ENCODE peak calls at places on chromosomes 5 and 9, in six cellular contexts. One of them, this sample, is unnamed.

GRCh38 chr5:134019636-134020035 is 14.9 kb upstream of the VDAC1 start:
- DNase-seq in CD8-positive, alpha-beta T cell: no peak
- DNase-seq in adrenal gland: no peak
- DNase-seq in left ventricle myocardium inferior: no peak
- DNase-seq in cardiac fibroblast: no peak
- DNase-seq in GM06990: no peak
- DNase-seq in this sample: no peak

GRCh38 chr5:28862860-28863196 is 1824.4 kb upstream of the CDH9 start:
- DNase-seq in left ventricle myocardium inferior: no peak
- DNase-seq in CD8-positive, alpha-beta T cell: no peak
- DNase-seq in cardiac fibroblast: no peak
- DNase-seq in GM06990: no peak
- DNase-seq in adrenal gland: no peak
- DNase-seq in this sample: no peak

GRCh38 chr9:32431196-32431595 is 46.8 kb downstream of the ACO1 start:
- DNase-seq in GM06990: no peak
- DNase-seq in CD8-positive, alpha-beta T cell: no peak
- DNase-seq in left ventricle myocardium inferior: no peak
- DNase-seq in adrenal gland: no peak
- DNase-seq in cardiac fibroblast: peak; percentile 62
- DNase-seq in this sample: peak; percentile 60

GRCh38 chr5:107915413-107915812 is 244.7 kb upstream of the EFNA5 start:
- DNase-seq in adrenal gland: no peak
- DNase-seq in GM06990: no peak
- DNase-seq in left ventricle myocardium inferior: no peak
- DNase-seq in CD8-positive, alpha-beta T cell: no peak
- DNase-seq in cardiac fibroblast: peak; percentile 29
- DNase-seq in this sample: peak; percentile 46

GRCh38 chr5:97004423-97005060 is 68.7 kb downstream of the LNPEP start:
- DNase-seq in CD8-positive, alpha-beta T cell: no peak
- DNase-seq in GM06990: no peak
- DNase-seq in left ventricle myocardium inferior: no peak
- DNase-seq in adrenal gland: no peak
- DNase-seq in cardiac fibroblast: no peak
- DNase-seq in this sample: no peak

GRCh38 chr5:172771439-172772111 is 580 bp upstream of the DUSP1 start:
- DNase-seq in GM06990: no peak
- DNase-seq in cardiac fibroblast: peak; percentile 74
- DNase-seq in CD8-positive, alpha-beta T cell: no peak
- DNase-seq in adrenal gland: no peak
- DNase-seq in left ventricle myocardium inferior: no peak
- DNase-seq in this sample: peak; percentile 79

GRCh38 chr5:82628364-82628910 is 350.3 kb upstream of the RPS23 start:
- DNase-seq in CD8-positive, alpha-beta T cell: no peak
- DNase-seq in cardiac fibroblast: peak; percentile 48
- DNase-seq in GM06990: no peak
- DNase-seq in left ventricle myocardium inferior: no peak
- DNase-seq in adrenal gland: no peak
- DNase-seq in this sample: peak; percentile 60

GRCh38 chr5:109690456-109691247 is 925 bp downstream of the MAN2A1 start:
- DNase-seq in cardiac fibroblast: peak; percentile 89
- DNase-seq in GM06990: peak; percentile 51
- DNase-seq in left ventricle myocardium inferior: peak; percentile 76
- DNase-seq in adrenal gland: peak; percentile 84
- DNase-seq in CD8-positive, alpha-beta T cell: peak; percentile 71
- DNase-seq in this sample: peak; percentile 94

GRCh38 chr5:128538249-128539037 is 398 bp upstream of the FBN2 start:
- DNase-seq in cardiac fibroblast: peak; percentile 73
- DNase-seq in adrenal gland: peak; percentile 90
- DNase-seq in CD8-positive, alpha-beta T cell: no peak
- DNase-seq in GM06990: peak; percentile 3
- DNase-seq in left ventricle myocardium inferior: peak; percentile 80
- DNase-seq in this sample: peak; percentile 88

GRCh38 chr9:86241216-86241615 is 18.2 kb downstream of the C9orf153 start:
- DNase-seq in CD8-positive, alpha-beta T cell: no peak
- DNase-seq in GM06990: peak; percentile 30
- DNase-seq in left ventricle myocardium inferior: no peak
- DNase-seq in cardiac fibroblast: no peak
- DNase-seq in adrenal gland: no peak
- DNase-seq in this sample: peak; percentile 47

GRCh38 chr9:26755476-26755875 is 137.1 kb downstream of the CAAP1 start:
- DNase-seq in cardiac fibroblast: no peak
- DNase-seq in left ventricle myocardium inferior: no peak
- DNase-seq in adrenal gland: no peak
- DNase-seq in CD8-positive, alpha-beta T cell: no peak
- DNase-seq in GM06990: no peak
- DNase-seq in this sample: no peak

GRCh38 chr9:126773004-126773607 is 31.7 kb upstream of the ZBTB43 start:
- DNase-seq in left ventricle myocardium inferior: no peak
- DNase-seq in adrenal gland: no peak
- DNase-seq in GM06990: no peak
- DNase-seq in CD8-positive, alpha-beta T cell: no peak
- DNase-seq in cardiac fibroblast: peak; percentile 48
- DNase-seq in this sample: peak; percentile 59

GRCh38 chr9:88571417-88571816 is 36.4 kb downstream of the NXNL2 start:
- DNase-seq in cardiac fibroblast: no peak
- DNase-seq in adrenal gland: no peak
- DNase-seq in CD8-positive, alpha-beta T cell: no peak
- DNase-seq in GM06990: no peak
- DNase-seq in left ventricle myocardium inferior: no peak
- DNase-seq in this sample: no peak

GRCh38 chr5:150175536-150175935 is 9.0 kb downstream of the CDX1 start:
- DNase-seq in adrenal gland: no peak
- DNase-seq in cardiac fibroblast: peak; percentile 56
- DNase-seq in CD8-positive, alpha-beta T cell: no peak
- DNase-seq in GM06990: no peak
- DNase-seq in left ventricle myocardium inferior: no peak
- DNase-seq in this sample: peak; percentile 57

GRCh38 chr5:96729156-96729555 is 67.0 kb downstream of the CAST start:
- DNase-seq in CD8-positive, alpha-beta T cell: no peak
- DNase-seq in left ventricle myocardium inferior: no peak
- DNase-seq in cardiac fibroblast: no peak
- DNase-seq in GM06990: no peak
- DNase-seq in adrenal gland: no peak
- DNase-seq in this sample: no peak

GRCh38 chr5:144189800-144190429 is 19.2 kb downstream of the KCTD16 start:
- DNase-seq in CD8-positive, alpha-beta T cell: peak; percentile 75
- DNase-seq in adrenal gland: peak; percentile 29
- DNase-seq in cardiac fibroblast: peak; percentile 95
- DNase-seq in left ventricle myocardium inferior: no peak
- DNase-seq in GM06990: no peak
- DNase-seq in this sample: peak; percentile 88

GRCh38 chr9:89177401-89178161 is 1.0 kb downstream of the SHC3 start:
- DNase-seq in left ventricle myocardium inferior: no peak
- DNase-seq in cardiac fibroblast: peak; percentile 39
- DNase-seq in CD8-positive, alpha-beta T cell: peak; percentile 42
- DNase-seq in adrenal gland: peak; percentile 52
- DNase-seq in GM06990: no peak
- DNase-seq in this sample: peak; percentile 26

GRCh38 chr5:28165116-28165515 is 1126.7 kb upstream of the CDH9 start:
- DNase-seq in GM06990: no peak
- DNase-seq in cardiac fibroblast: no peak
- DNase-seq in adrenal gland: no peak
- DNase-seq in CD8-positive, alpha-beta T cell: no peak
- DNase-seq in left ventricle myocardium inferior: no peak
- DNase-seq in this sample: peak; percentile 82

GRCh38 chr5:112706446-112707016 is 31.2 kb upstream of the APC start:
- DNase-seq in left ventricle myocardium inferior: no peak
- DNase-seq in cardiac fibroblast: no peak
- DNase-seq in GM06990: no peak
- DNase-seq in CD8-positive, alpha-beta T cell: no peak
- DNase-seq in adrenal gland: no peak
- DNase-seq in this sample: no peak
- H3K4me3 ChIP-seq in left ventricle myocardium inferior: peak overlapping the region; percentile 96
- H3K4me3 ChIP-seq in cardiac fibroblast: no peak overlapping the region
- H3K4me3 ChIP-seq in GM06990: no peak overlapping the region
- H3K4me3 ChIP-seq in CD8-positive, alpha-beta T cell: peak overlapping the region; percentile 83
- H3K4me3 ChIP-seq in adrenal gland: no peak overlapping the region
- H3K4me3 ChIP-seq in this sample: no peak overlapping the region

GRCh38 chr9:34502471-34503335 is 20.1 kb downstream of the ENHO start:
- DNase-seq in adrenal gland: no peak
- DNase-seq in cardiac fibroblast: no peak
- DNase-seq in left ventricle myocardium inferior: no peak
- DNase-seq in CD8-positive, alpha-beta T cell: no peak
- DNase-seq in GM06990: no peak
- DNase-seq in this sample: no peak

GRCh38 chr9:34503406-34503805 is 19.4 kb downstream of the ENHO start:
- DNase-seq in left ventricle myocardium inferior: no peak
- DNase-seq in adrenal gland: no peak
- DNase-seq in cardiac fibroblast: no peak
- DNase-seq in CD8-positive, alpha-beta T cell: no peak
- DNase-seq in GM06990: no peak
- DNase-seq in this sample: no peak

GRCh38 chr9:34501372-34501771 is 21.4 kb downstream of the ENHO start:
- DNase-seq in adrenal gland: no peak
- DNase-seq in left ventricle myocardium inferior: no peak
- DNase-seq in GM06990: no peak
- DNase-seq in CD8-positive, alpha-beta T cell: no peak
- DNase-seq in cardiac fibroblast: no peak
- DNase-seq in this sample: no peak

GRCh38 chr9:34500623-34501267 is 22.0 kb downstream of the ENHO start:
- DNase-seq in cardiac fibroblast: peak; percentile 57
- DNase-seq in adrenal gland: peak; percentile 75
- DNase-seq in GM06990: no peak
- DNase-seq in CD8-positive, alpha-beta T cell: peak; percentile 84
- DNase-seq in left ventricle myocardium inferior: peak; percentile 48
- DNase-seq in this sample: peak; percentile 47

DNA sequence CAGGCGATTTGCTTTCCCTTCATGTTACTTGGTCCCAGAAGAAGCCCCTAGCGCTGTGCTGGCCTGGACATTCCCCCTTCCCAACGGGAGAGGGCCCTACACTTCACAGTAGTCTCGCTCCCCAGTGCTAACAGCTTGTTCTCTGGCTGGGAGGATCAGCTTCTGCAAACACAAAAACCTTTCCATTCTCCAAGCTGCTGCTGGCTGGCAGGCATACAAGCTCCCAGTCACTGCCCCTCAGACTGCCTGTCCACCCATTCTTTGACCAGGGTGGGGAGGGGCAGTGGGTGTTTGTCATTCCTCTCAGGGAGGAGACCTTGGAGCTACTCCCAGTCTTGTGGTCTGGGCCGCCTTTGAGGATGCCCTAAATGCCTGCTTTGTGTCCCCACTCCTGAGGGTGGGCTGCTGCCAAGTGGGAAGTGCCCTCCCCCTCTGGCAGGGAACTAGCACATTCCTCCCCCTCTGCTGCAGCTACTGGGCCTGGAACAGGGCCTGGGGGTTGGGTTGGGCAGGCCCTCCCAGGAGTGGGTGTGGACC is 20.8 kb downstream of the ENHO start:
- DNase-seq in GM06990: no peak
- DNase-seq in left ventricle myocardium inferior: peak; percentile 55
- DNase-seq in adrenal gland: no peak
- DNase-seq in CD8-positive, alpha-beta T cell: no peak
- DNase-seq in cardiac fibroblast: peak; percentile 31
- DNase-seq in this sample: peak; percentile 62
- TF ChIP-seq CTCF in GM06990: no peak
- TF ChIP-seq CTCF in left ventricle myocardium inferior: peak; percentile 46
- TF ChIP-seq CTCF in adrenal gland: no peak
- TF ChIP-seq CTCF in CD8-positive, alpha-beta T cell: no peak
- TF ChIP-seq CTCF in cardiac fibroblast: peak; percentile 27
- TF ChIP-seq CTCF in this sample: peak; percentile 62

GRCh38 chr5:53545744-53546143 is 14.7 kb upstream of the NDUFS4 start:
- DNase-seq in cardiac fibroblast: no peak
- DNase-seq in CD8-positive, alpha-beta T cell: no peak
- DNase-seq in left ventricle myocardium inferior: no peak
- DNase-seq in adrenal gland: no peak
- DNase-seq in GM06990: no peak
- DNase-seq in this sample: no peak
- H3K4me3 ChIP-seq in cardiac fibroblast: no peak overlapping the region
- H3K4me3 ChIP-seq in CD8-positive, alpha-beta T cell: no peak overlapping the region
- H3K4me3 ChIP-seq in left ventricle myocardium inferior: no peak overlapping the region
- H3K4me3 ChIP-seq in adrenal gland: no peak overlapping the region
- H3K4me3 ChIP-seq in GM06990: no peak overlapping the region
- H3K4me3 ChIP-seq in this sample: no peak overlapping the region

DNA sequence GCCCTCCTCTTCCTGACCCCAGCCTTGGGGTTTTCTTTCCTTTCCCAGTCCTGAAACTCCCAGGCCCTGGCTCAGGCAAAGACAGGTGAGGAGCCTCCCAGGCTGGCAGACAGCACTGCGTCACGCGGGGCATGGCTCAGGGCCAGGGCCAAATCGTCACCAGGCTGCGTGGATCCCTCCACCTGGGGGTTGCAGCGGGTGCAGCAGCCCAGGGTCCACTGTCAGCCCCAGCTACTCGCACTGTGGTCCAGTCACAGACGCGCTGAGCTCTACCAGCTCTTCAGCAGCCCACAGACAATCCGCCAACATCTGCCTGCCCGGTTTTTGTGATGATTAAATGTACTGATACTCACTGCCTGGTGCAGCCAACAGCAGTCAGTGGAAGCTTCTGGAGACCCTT is 12.1 kb downstream of the FAM78A start:
- DNase-seq in GM06990: no peak
- DNase-seq in CD8-positive, alpha-beta T cell: peak; percentile 66
- DNase-seq in adrenal gland: no peak
- DNase-seq in left ventricle myocardium inferior: no peak
- DNase-seq in cardiac fibroblast: no peak
- DNase-seq in this sample: no peak
- TF ChIP-seq CTCF in GM06990: no peak
- TF ChIP-seq CTCF in CD8-positive, alpha-beta T cell: peak; percentile 20
- TF ChIP-seq CTCF in adrenal gland: no peak
- TF ChIP-seq CTCF in left ventricle myocardium inferior: no peak
- TF ChIP-seq CTCF in cardiac fibroblast: no peak
- TF ChIP-seq CTCF in this sample: no peak

GRCh38 chr9:34458013-34458966 is at the start of the genes DNAI1 and FAM219A:
- DNase-seq in cardiac fibroblast: peak; percentile 98
- DNase-seq in CD8-positive, alpha-beta T cell: peak; percentile 99
- DNase-seq in left ventricle myocardium inferior: peak; percentile 98
- DNase-seq in adrenal gland: peak; percentile 99
- DNase-seq in GM06990: peak; percentile 95
- DNase-seq in this sample: peak; percentile 99

GRCh38 chr9:34458967-34459355 is 356 bp downstream of the DNAI1 start:
- DNase-seq in left ventricle myocardium inferior: no peak
- DNase-seq in adrenal gland: no peak
- DNase-seq in GM06990: no peak
- DNase-seq in cardiac fibroblast: no peak
- DNase-seq in CD8-positive, alpha-beta T cell: no peak
- DNase-seq in this sample: no peak

GRCh38 chr9:34456746-34457145 is 1.6 kb downstream of the FAM219A start:
- DNase-seq in CD8-positive, alpha-beta T cell: no peak
- DNase-seq in adrenal gland: no peak
- DNase-seq in GM06990: no peak
- DNase-seq in left ventricle myocardium inferior: no peak
- DNase-seq in cardiac fibroblast: no peak
- DNase-seq in this sample: no peak

GRCh38 chr9:34459356-34459755 is 751 bp downstream of the DNAI1 start:
- DNase-seq in adrenal gland: no peak
- DNase-seq in left ventricle myocardium inferior: no peak
- DNase-seq in cardiac fibroblast: no peak
- DNase-seq in GM06990: no peak
- DNase-seq in CD8-positive, alpha-beta T cell: no peak
- DNase-seq in this sample: no peak

GRCh38 chr9:34457266-34458012 is 931 bp downstream of the FAM219A start:
- DNase-seq in GM06990: peak; percentile 9
- DNase-seq in cardiac fibroblast: peak; percentile 76
- DNase-seq in adrenal gland: peak; percentile 75
- DNase-seq in left ventricle myocardium inferior: peak; percentile 84
- DNase-seq in CD8-positive, alpha-beta T cell: no peak
- DNase-seq in this sample: peak; percentile 57
- H3K4me3 ChIP-seq in GM06990: peak overlapping the region; percentile 62
- H3K4me3 ChIP-seq in cardiac fibroblast: peak overlapping the region; percentile 94
- H3K4me3 ChIP-seq in adrenal gland: peak overlapping the region; percentile 45
- H3K4me3 ChIP-seq in left ventricle myocardium inferior: peak overlapping the region; percentile 98
- H3K4me3 ChIP-seq in CD8-positive, alpha-beta T cell: peak overlapping the region; percentile 67
- H3K4me3 ChIP-seq in this sample: peak overlapping the region; percentile 76

GRCh38 chr5:52119768-52120167 is 667.9 kb upstream of the ITGA1 start:
- DNase-seq in left ventricle myocardium inferior: no peak
- DNase-seq in adrenal gland: no peak
- DNase-seq in CD8-positive, alpha-beta T cell: no peak
- DNase-seq in GM06990: no peak
- DNase-seq in cardiac fibroblast: no peak
- DNase-seq in this sample: no peak
- TF ChIP-seq CTCF in left ventricle myocardium inferior: no peak
- TF ChIP-seq CTCF in adrenal gland: no peak
- TF ChIP-seq CTCF in CD8-positive, alpha-beta T cell: no peak
- TF ChIP-seq CTCF in GM06990: no peak
- TF ChIP-seq CTCF in cardiac fibroblast: no peak
- TF ChIP-seq CTCF in this sample: no peak

This sample was measured in choroid plexus epithelial cell.